ENCODE peak calls at places on chromosomes 11 and 22, in eight cellular contexts. X, V, I, T, H, C, J and N are unnamed samples.

GRCh38 chr11:6755303-6755952 is 16.3 kb downstream of the OR2AG2 start:
- DNase-seq in X (peak), H (no peak), T (peak), C (no peak), I (peak), J (peak), V (peak), N (peak)

GRCh38 chr22:22745225-22746060 is 101.0 kb downstream of the GGTLC2 start:
- DNase-seq in T (peak), I (peak), X (peak), H (no peak), V (peak), J (peak), C (peak), N (no peak)

GRCh38 chr22:45627489-45628233 is 44.0 kb upstream of the ATXN10 start:
- DNase-seq in J (no peak), C (peak), T (no peak), V (peak), H (no peak), X (no peak), I (no peak), N (no peak)

GRCh38 chr22:50016308-50016987 is 3.9 kb upstream of the IL17REL start:
- DNase-seq in X (no peak), V (no peak), H (no peak), C (no peak), I (no peak), J (no peak), T (no peak), N (no peak)

GRCh38 chr22:24426859-24427499 is 420 bp upstream of the ADORA2A start:
- DNase-seq in J (no peak), X (no peak), I (no peak), T (no peak), H (no peak), V (no peak), C (no peak), N (no peak)

GRCh38 chr22:46587492-46588278 is 32.5 kb upstream of the GRAMD4 start:
- DNase-seq in C (peak), H (no peak), X (no peak), V (no peak), J (no peak), I (no peak), T (no peak), N (no peak)

GRCh38 chr11:112345166-112345565 is 84.5 kb upstream of the PLET1 start:
- DNase-seq in V (no peak), C (no peak), T (no peak), X (no peak), H (no peak), I (no peak), J (no peak), N (no peak)

GRCh38 chr11:134364261-134364660 is 32.5 kb downstream of the GLB1L2 start:
- DNase-seq in C (peak), T (no peak), I (no peak), J (no peak), H (no peak), V (no peak), X (no peak), N (no peak)

GRCh38 chr11:73390601-73391565 is 14.7 kb downstream of the RELT start:
- DNase-seq in H (no peak), J (no peak), I (no peak), T (no peak), X (no peak), V (no peak), C (no peak), N (no peak)

GRCh38 chr11:64052938-64053622 is 17.3 kb downstream of the FLRT1 start:
- DNase-seq in V (no peak), X (no peak), J (no peak), I (no peak), T (no peak), C (no peak), H (no peak), N (no peak)

GRCh38 chr11:443542-444199 is 1.9 kb upstream of the ANO9 start:
- DNase-seq in I (no peak), J (peak), H (peak), C (no peak), X (no peak), V (peak), T (no peak), N (no peak)

GRCh38 chr11:117930668-117931330 is 1.6 kb upstream of the TMPRSS13 start:
- DNase-seq in J (no peak), V (no peak), X (no peak), I (no peak), H (no peak), C (peak), T (no peak), N (no peak)

GRCh38 chr11:117929568-117930207 is 486 bp upstream of the TMPRSS13 start:
- DNase-seq in C (peak), V (no peak), T (no peak), H (no peak), J (no peak), X (no peak), I (no peak), N (no peak)

GRCh38 chr11:117930208-117930570 is 987 bp upstream of the TMPRSS13 start:
- DNase-seq in I (no peak), C (no peak), T (no peak), H (no peak), X (no peak), V (no peak), J (no peak), N (peak)

GRCh38 chr11:117927926-117928325 is 1.3 kb downstream of the TMPRSS13 start:
- DNase-seq in J (no peak), X (no peak), I (no peak), T (no peak), C (peak), H (no peak), V (no peak), N (no peak)

GRCh38 chr11:117928818-117929567 is at the start of gene TMPRSS13:
- DNase-seq in I (no peak), H (peak), C (peak), X (no peak), V (no peak), J (no peak), T (no peak), N (peak)
- H3K4me3 ChIP-seq in I (no peak), H (no peak), C (no peak), X (no peak), V (no peak), J (no peak), T (no peak), N (peak)

GRCh38 chr11:31815743-31816466 is 4.8 kb upstream of the PAX6 start:
- DNase-seq in I (no peak), T (no peak), C (peak), J (no peak), X (no peak), V (no peak), H (no peak), N (no peak)

GRCh38 chr11:31812392-31813241 is 1.5 kb upstream of the PAX6 start:
- DNase-seq in H (no peak), J (no peak), V (no peak), I (no peak), C (no peak), X (no peak), T (no peak), N (no peak)

GRCh38 chr11:31813242-31813960 is 2.3 kb upstream of the PAX6 start:
- DNase-seq in V (no peak), H (no peak), J (no peak), T (no peak), I (no peak), C (peak), X (no peak), N (no peak)

GRCh38 chr11:31816467-31817053 is 5.4 kb upstream of the PAX6 start:
- DNase-seq in C (peak), V (no peak), I (no peak), J (no peak), H (no peak), T (no peak), X (peak), N (no peak)

DNA sequence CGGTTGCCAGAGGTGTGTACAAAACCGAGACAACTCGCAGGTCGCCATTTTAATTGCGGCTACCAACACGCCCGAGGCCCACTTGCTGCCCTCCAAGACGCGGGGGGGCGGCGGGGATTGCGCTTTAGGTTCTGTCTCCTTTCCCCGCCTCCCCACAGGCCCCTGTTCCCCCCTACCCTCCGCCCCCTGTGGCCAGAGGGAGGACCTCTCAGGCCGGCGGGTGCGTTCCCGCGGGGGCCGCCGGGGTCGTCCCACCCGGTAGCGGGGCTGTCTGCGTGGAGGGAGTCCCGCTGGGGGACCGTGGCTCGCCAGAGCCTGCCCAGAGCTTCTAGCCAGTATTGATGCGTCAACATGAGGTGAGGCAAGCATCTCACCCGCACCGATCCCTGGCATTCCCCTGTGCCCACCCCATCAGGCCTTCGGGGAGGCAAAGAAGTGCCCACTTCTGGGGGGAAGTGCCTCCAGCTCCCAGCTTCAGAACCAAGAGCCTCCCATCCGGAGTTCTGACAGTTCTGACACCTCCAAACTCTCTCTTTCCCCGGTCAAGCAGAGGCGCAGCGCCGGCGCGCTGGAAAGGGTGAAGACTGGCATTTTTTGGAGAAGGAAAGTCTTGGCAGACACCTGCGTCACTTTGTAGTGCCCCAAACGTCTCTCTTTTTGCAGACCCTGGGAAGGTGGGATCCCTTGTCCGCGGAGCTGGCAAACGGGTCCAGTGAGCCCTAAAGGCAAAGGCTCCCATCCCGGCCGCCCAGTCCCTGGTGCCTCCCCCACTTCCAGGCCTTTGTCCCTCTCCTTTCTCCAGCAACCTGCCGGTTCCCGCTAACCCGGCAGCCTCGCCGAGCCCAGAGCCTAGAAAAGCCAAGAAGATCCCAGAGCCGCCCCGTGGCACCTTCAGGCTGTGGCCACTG is 3.1 kb upstream of the PAX6 start:
- DNase-seq in T (no peak), V (no peak), I (no peak), C (peak), X (no peak), H (no peak), J (no peak), N (no peak)
- H3K4me3 ChIP-seq in T (peak), V (no peak), I (no peak), C (no peak), X (peak), H (no peak), J (no peak), N (no peak)

GRCh38 chr11:10455637-10456487 is 798 bp downstream of the AMPD3 start:
- DNase-seq in J (peak), T (peak), H (peak), V (peak), C (peak), X (peak), I (peak), N (no peak)
- H3K4me3 ChIP-seq in J (peak), T (peak), H (peak), V (peak), C (peak), X (peak), I (no peak), N (no peak)

GRCh38 chr11:107054391-107054790 is 36.1 kb upstream of the GUCY1A2 start:
- DNase-seq in I (no peak), T (no peak), C (no peak), J (no peak), H (no peak), V (no peak), X (no peak), N (no peak)

GRCh38 chr11:107044503-107044902 is 26.2 kb upstream of the GUCY1A2 start:
- DNase-seq in X (no peak), J (peak), V (peak), I (no peak), T (no peak), H (no peak), C (no peak), N (no peak)

DNA sequence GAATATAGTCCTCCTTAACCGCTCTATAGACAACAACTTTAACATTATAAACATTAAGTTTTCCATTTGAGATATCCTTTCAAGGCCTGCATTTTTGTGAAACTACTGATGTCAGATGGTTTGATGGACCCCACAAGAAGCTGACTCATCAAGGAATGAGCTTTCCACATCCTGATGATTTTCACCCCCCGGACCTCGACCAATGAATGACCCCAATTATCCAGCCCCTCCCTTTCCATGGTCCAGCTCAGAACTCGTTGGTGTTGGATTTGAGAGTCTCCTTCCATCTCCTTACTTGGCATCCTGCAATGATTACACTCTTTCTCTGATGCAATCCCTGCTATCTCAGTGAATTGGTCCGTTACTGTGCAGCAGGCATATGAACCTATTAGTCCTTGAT is 31.9 kb upstream of the GUCY1A2 start:
- DNase-seq in X (no peak), C (no peak), V (peak), J (peak), T (no peak), I (no peak), H (no peak), N (no peak)
- H3K4me3 ChIP-seq in X (no peak), C (no peak), V (no peak), J (no peak), T (no peak), I (no peak), H (no peak), N (no peak)